ENCODE peak calls at places on chromosomes 13 and 19, in eight cellular contexts. One of them, this sample, is unnamed.

GRCh38 chr19:56476671-56477428 is at the start of gene ZNF667:
- DNase-seq in ELR: peak
- DNase-seq in NCI-H1105 treated with DMSO at 0.1 percent for 48 hours: no peak
- DNase-seq in NCI-H146: no peak
- DNase-seq in transverse colon: no peak
- DNase-seq in T-helper 1 cell: no peak
- DNase-seq in NT2/D1: no peak
- DNase-seq in AG09309: no peak
- DNase-seq in this sample: no peak

GRCh38 chr19:53775524-53775923 is 48.6 kb downstream of the NLRP12 start:
- DNase-seq in ELR: no peak
- DNase-seq in NCI-H1105 treated with DMSO at 0.1 percent for 48 hours: no peak
- DNase-seq in AG09309: no peak
- DNase-seq in NT2/D1: no peak
- DNase-seq in transverse colon: no peak
- DNase-seq in T-helper 1 cell: no peak
- DNase-seq in NCI-H146: no peak
- DNase-seq in this sample: no peak

GRCh38 chr13:92436927-92437326 is 789.7 kb upstream of the GPC6 start:
- DNase-seq in NCI-H146: peak
- DNase-seq in NCI-H1105 treated with DMSO at 0.1 percent for 48 hours: peak
- DNase-seq in AG09309: no peak
- DNase-seq in ELR: no peak
- DNase-seq in T-helper 1 cell: no peak
- DNase-seq in NT2/D1: peak
- DNase-seq in transverse colon: no peak
- DNase-seq in this sample: no peak

GRCh38 chr13:113273856-113274590 is 23.0 kb upstream of the LAMP1 start:
- DNase-seq in NCI-H146: no peak
- DNase-seq in NCI-H1105 treated with DMSO at 0.1 percent for 48 hours: no peak
- DNase-seq in NT2/D1: no peak
- DNase-seq in T-helper 1 cell: no peak
- DNase-seq in ELR: peak
- DNase-seq in transverse colon: no peak
- DNase-seq in AG09309: peak
- DNase-seq in this sample: no peak

GRCh38 chr13:80939581-80939980 is 598.7 kb upstream of the SPRY2 start:
- DNase-seq in transverse colon: no peak
- DNase-seq in T-helper 1 cell: no peak
- DNase-seq in NCI-H146: no peak
- DNase-seq in NT2/D1: no peak
- DNase-seq in AG09309: no peak
- DNase-seq in NCI-H1105 treated with DMSO at 0.1 percent for 48 hours: no peak
- DNase-seq in ELR: peak
- DNase-seq in this sample: no peak

GRCh38 chr13:95614641-95615245 is 29.8 kb downstream of the DZIP1 start:
- DNase-seq in NCI-H146: no peak
- DNase-seq in T-helper 1 cell: no peak
- DNase-seq in AG09309: no peak
- DNase-seq in NT2/D1: no peak
- DNase-seq in ELR: no peak
- DNase-seq in NCI-H1105 treated with DMSO at 0.1 percent for 48 hours: no peak
- DNase-seq in transverse colon: no peak
- DNase-seq in this sample: no peak

GRCh38 chr19:38917516-38917915 is 5.5 kb upstream of the CCER2 start:
- DNase-seq in NCI-H146: no peak
- DNase-seq in NCI-H1105 treated with DMSO at 0.1 percent for 48 hours: no peak
- DNase-seq in T-helper 1 cell: no peak
- DNase-seq in transverse colon: no peak
- DNase-seq in ELR: no peak
- DNase-seq in AG09309: no peak
- DNase-seq in NT2/D1: no peak
- DNase-seq in this sample: no peak

GRCh38 chr19:39296906-39297305 is 699 bp downstream of the IFNL1 start:
- DNase-seq in T-helper 1 cell: no peak
- DNase-seq in NCI-H146: peak
- DNase-seq in NT2/D1: no peak
- DNase-seq in ELR: no peak
- DNase-seq in NCI-H1105 treated with DMSO at 0.1 percent for 48 hours: peak
- DNase-seq in AG09309: no peak
- DNase-seq in transverse colon: no peak
- DNase-seq in this sample: no peak